ENCODE peak calls at places on chromosomes 4 and X, in nine cellular contexts. Q is cardiac muscle cell; L is Caco-2; Y is BE2C; J is uterus; B is left lung; A is mesenchymal stem cell; S is upper lobe of right lung; R is naive thymus-derived CD4-positive, alpha-beta T cell. C is an unnamed sample. For H3K9me3 and H3K36me3, the result is how much of the 10 kb centered on the place peaks cover.

GRCh38 chr4:61461956-61462355 is 261.8 kb downstream of the ADGRL3 start:
- DNase-seq in Q (no peak), L (no peak), Y (no peak), J (no peak), B (no peak), A (no peak), S (no peak), R (no peak), C (no peak)

GRCh38 chrX:120090208-120090607 is 12.7 kb upstream of the RHOXF2B start:
- DNase-seq in Q (no peak), L (no peak), Y (no peak), J (no peak), B (no peak), A (no peak), S (no peak), R (no peak), C (no peak)

GRCh38 chrX:106894392-106894909 is 8.7 kb downstream of the RIPPLY1 start:
- DNase-seq in Q (peak), L (peak), Y (peak), J (peak), B (no peak), A (peak), S (no peak), R (peak), C (peak)

GRCh38 chr4:95798727-95799126 is 41.2 kb upstream of the PDHA2 start:
- DNase-seq in Q (no peak), L (no peak), Y (no peak), J (no peak), B (no peak), A (no peak), S (no peak), R (no peak), C (no peak)

GRCh38 chr4:16682996-16683395 is 215.4 kb downstream of the LDB2 start:
- DNase-seq in Q (peak), L (no peak), Y (no peak), J (no peak), B (no peak), A (peak), S (no peak), R (no peak), C (no peak)

GRCh38 chrX:74118503-74118902 is 185.5 kb upstream of the ZCCHC13 start:
- DNase-seq in Q (no peak), L (peak), Y (no peak), J (no peak), B (no peak), A (no peak), S (no peak), R (no peak), C (no peak)

GRCh38 chrX:153739754-153740486 is 15.3 kb downstream of the ABCD1 start:
- DNase-seq in Q (no peak), L (no peak), Y (no peak), J (no peak), B (no peak), A (no peak), S (no peak), R (peak), C (no peak)

GRCh38 chrX:110985470-110985869 is 110.5 kb upstream of the PAK3 start:
- DNase-seq in Q (no peak), L (no peak), Y (no peak), J (no peak), B (no peak), A (no peak), S (no peak), R (no peak), C (no peak)

GRCh38 chr4:26648260-26648659 is 64.4 kb downstream of the TBC1D19 start:
- DNase-seq in Q (no peak), L (peak), Y (no peak), J (no peak), B (no peak), A (no peak), S (no peak), R (no peak), C (no peak)

GRCh38 chrX:20361890-20362262 is 95.2 kb upstream of the RPS6KA3 start:
- DNase-seq in Q (peak), L (peak), Y (no peak), J (no peak), B (no peak), A (peak), S (no peak), R (no peak), C (no peak)

GRCh38 chrX:27435031-27435430 is 28.1 kb downstream of the PPP4R3C start:
- DNase-seq in Q (no peak), L (no peak), Y (no peak), J (no peak), B (no peak), A (no peak), S (no peak), R (no peak), C (no peak)

GRCh38 chrX:2193273-2193592 is 307.5 kb downstream of the DHRSX start:
- DNase-seq in Q (no peak), L (no peak), Y (no peak), J (no peak), B (no peak), A (no peak), S (no peak), R (no peak), C (no peak)

GRCh38 chr4:99202094-99202493 is 17.0 kb downstream of the ADH6 start:
- DNase-seq in Q (no peak), L (no peak), Y (no peak), J (no peak), B (no peak), A (no peak), S (no peak), R (no peak), C (no peak)

GRCh38 chr4:1246901-1247810 is 1.8 kb downstream of the CTBP1 start:
- DNase-seq in Q (no peak), L (no peak), Y (peak), J (peak), B (peak), A (no peak), S (peak), R (peak), C (no peak)

GRCh38 chrX:48957477-48957826 is at the start of gene OTUD5:
- DNase-seq in Q (no peak), L (no peak), Y (peak), J (peak), B (peak), A (no peak), S (peak), R (no peak), C (peak)

GRCh38 chr4:30553721-30554120 is 166.4 kb upstream of the PCDH7 start:
- DNase-seq in Q (peak), L (peak), Y (no peak), J (no peak), B (no peak), A (peak), S (no peak), R (no peak), C (no peak)

GRCh38 chr4:48375651-48376291 is 34.4 kb downstream of the SLAIN2 start:
- DNase-seq in Q (peak), L (peak), Y (no peak), J (no peak), B (no peak), A (peak), S (no peak), R (no peak), C (peak)

GRCh38 chr4:111066887-111067286 is 444.0 kb upstream of the PITX2 start:
- DNase-seq in Q (no peak), L (no peak), Y (no peak), J (no peak), B (no peak), A (peak), S (no peak), R (no peak), C (peak)

GRCh38 chr4:78336093-78336943 is 215.3 kb upstream of the ANXA3 start:
- DNase-seq in Q (peak), L (peak), Y (peak), J (no peak), B (no peak), A (peak), S (no peak), R (no peak), C (no peak)

GRCh38 chrX:63658920-63659319 is 126.1 kb downstream of the ARHGEF9 start:
- DNase-seq in Q (peak), L (no peak), Y (no peak), J (no peak), B (no peak), A (peak), S (no peak), R (no peak), C (no peak)

GRCh38 chr4:19693949-19694597 is 557.6 kb upstream of the SLIT2 start:
- DNase-seq in Q (peak), L (no peak), Y (no peak), J (peak), B (no peak), A (no peak), S (no peak), R (no peak), C (no peak)

GRCh38 chr4:158599150-158599549 is 72.5 kb downstream of the C4orf46 start:
- DNase-seq in Q (no peak), L (no peak), Y (no peak), J (no peak), B (no peak), A (no peak), S (no peak), R (no peak), C (peak)

GRCh38 chr4:16114546-16114945 is 30.7 kb upstream of the PROM1 start:
- DNase-seq in Q (no peak), L (no peak), Y (no peak), J (no peak), B (no peak), A (no peak), S (no peak), R (no peak), C (no peak)

GRCh38 chrX:74434336-74434735 is 13.0 kb downstream of the SLC16A2 start:
- DNase-seq in Q (no peak), L (no peak), Y (no peak), J (no peak), B (no peak), A (no peak), S (no peak), R (no peak), C (no peak)

GRCh38 chrX:10514891-10515290 is 105.5 kb downstream of the MID1 start:
- DNase-seq in Q (peak), L (no peak), Y (no peak), J (no peak), B (no peak), A (no peak), S (no peak), R (no peak), C (peak)

GRCh38 chr4:156294577-156294976 is 340.9 kb upstream of the CTSO start:
- DNase-seq in Q (peak), L (peak), Y (no peak), J (no peak), B (no peak), A (peak), S (no peak), R (no peak), C (no peak)

GRCh38 chr4:140105436-140105835 is 48.5 kb downstream of the MAML3 start:
- DNase-seq in Q (no peak), L (no peak), Y (no peak), J (no peak), B (no peak), A (no peak), S (no peak), R (no peak), C (no peak)

GRCh38 chrX:71216446-71216845 is 6.6 kb upstream of the GJB1 start:
- DNase-seq in Q (no peak), L (no peak), Y (no peak), J (no peak), B (no peak), A (no peak), S (no peak), R (no peak), C (no peak)

GRCh38 chr4:54687887-54688841 is 30.4 kb downstream of the KIT start:
- DNase-seq in Q (no peak), L (no peak), Y (no peak), J (no peak), B (no peak), A (no peak), S (no peak), R (no peak), C (no peak)

GRCh38 chrX:121010218-121010617 is 24.7 kb upstream of the CT47A1 start:
- DNase-seq in Q (peak), L (no peak), Y (no peak), J (no peak), B (no peak), A (no peak), S (no peak), R (no peak), C (no peak)

GRCh38 chr4:145839151-145839550 is 99.5 kb downstream of the ZNF827 start:
- DNase-seq in Q (no peak), L (no peak), Y (no peak), J (no peak), B (peak), A (peak), S (no peak), R (no peak), C (no peak)

GRCh38 chr4:25172964-25173917 is 13.0 kb upstream of the SEPSECS start:
- DNase-seq in Q (peak), L (no peak), Y (no peak), J (peak), B (no peak), A (peak), S (no peak), R (no peak), C (peak)

DNA sequence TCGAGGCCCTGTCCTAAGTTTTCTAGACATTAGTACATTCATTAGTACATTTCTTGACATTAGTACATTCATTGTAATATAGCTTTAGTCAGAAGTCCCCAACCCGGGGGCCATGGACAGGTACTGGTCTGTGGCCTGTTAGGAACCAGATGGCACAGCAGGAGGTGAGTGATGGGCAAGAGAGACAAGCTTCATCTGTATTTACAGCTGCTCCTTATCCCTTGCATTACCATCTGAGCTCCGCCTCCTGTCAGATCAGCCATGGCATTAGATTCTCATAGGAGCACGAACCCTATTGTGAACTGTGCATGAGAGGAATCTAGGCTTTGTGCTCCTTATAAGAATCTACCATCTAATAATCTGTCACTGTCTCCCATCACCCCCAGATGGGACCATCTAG is 48.0 kb downstream of the GATB start:
- DNase-seq in Q (no peak), L (no peak), Y (no peak), J (no peak), B (no peak), A (no peak), S (no peak), R (no peak), C (no peak)
- H3K4me3 ChIP-seq in Q (no peak), L (no peak), Y (no peak), J (no peak), B (no peak), A (no peak), S (no peak), R (no peak), C (no peak)

GRCh38 chr4:43089730-43090129 is 197.2 kb downstream of the GRXCR1 start:
- DNase-seq in Q (no peak), L (no peak), Y (no peak), J (no peak), B (no peak), A (no peak), S (no peak), R (no peak), C (peak)
- H3K9me3 ChIP-seq in Q (under half), L (under half), Y (under half), J (under half), B (under half), A (under half), S (under half), R (under half), C (under half)

DNA sequence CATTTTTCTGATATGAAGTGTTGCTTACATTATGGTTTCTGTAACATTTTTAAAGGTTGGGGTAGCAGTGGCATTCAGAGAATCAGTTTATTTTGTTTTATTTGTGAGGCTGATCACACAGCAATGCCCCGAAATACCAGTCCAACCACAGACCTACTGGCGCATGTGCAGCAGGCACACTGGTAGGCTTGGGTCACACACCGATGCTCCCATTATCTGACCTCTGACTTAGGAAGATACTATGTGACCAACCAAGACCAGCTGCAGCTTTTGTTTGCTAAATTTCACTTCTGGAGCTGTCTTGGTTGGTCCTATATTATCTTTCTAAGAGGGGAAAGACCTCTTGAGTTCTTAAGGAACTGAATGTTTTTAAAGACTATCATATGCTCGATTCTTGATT is 18.7 kb downstream of the PGM2 start:
- DNase-seq in Q (no peak), L (no peak), Y (no peak), J (no peak), B (no peak), A (no peak), S (no peak), R (no peak), C (no peak)
- H3K36me3 ChIP-seq in Q (under half), L (under half), Y (under half), J (under half), B (under half), A (under half), S (half or more), R (under half), C (under half)

GRCh38 chr4:119032921-119033685 is 102.5 kb upstream of the MYOZ2 start:
- DNase-seq in Q (no peak), L (no peak), Y (no peak), J (no peak), B (no peak), A (no peak), S (no peak), R (no peak), C (no peak)
- H3K4me3 ChIP-seq in Q (no peak), L (no peak), Y (no peak), J (no peak), B (no peak), A (no peak), S (no peak), R (no peak), C (no peak)

GRCh38 chr4:33407496-33407895 is 2687.3 kb downstream of the PCDH7 start:
- DNase-seq in Q (no peak), L (no peak), Y (no peak), J (no peak), B (no peak), A (no peak), S (no peak), R (no peak), C (no peak)

DNA sequence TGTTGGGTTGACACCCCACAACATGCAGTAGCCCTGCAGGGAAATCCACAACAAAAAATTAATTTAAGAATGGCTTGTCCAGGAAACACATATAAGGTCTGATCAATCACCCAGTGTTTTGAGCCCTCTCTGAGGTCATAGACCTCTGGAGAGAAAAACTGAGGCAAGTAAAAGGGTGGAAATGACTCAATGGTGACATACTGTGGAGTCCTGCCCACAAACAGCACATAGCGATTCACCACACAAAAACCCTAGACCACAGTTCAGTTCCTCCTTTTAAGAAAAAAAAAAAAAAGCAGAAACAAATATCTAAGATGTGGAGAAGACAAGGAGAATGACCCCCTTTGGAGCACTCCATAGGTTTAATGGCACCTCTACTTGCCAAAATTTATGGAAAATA is 2691.0 kb downstream of the PCDH7 start:
- DNase-seq in Q (peak), L (no peak), Y (no peak), J (no peak), B (no peak), A (no peak), S (no peak), R (no peak), C (no peak)
- H3K9me3 ChIP-seq in Q (under half), L (under half), Y (under half), J (under half), B (under half), A (under half), S (under half), R (under half), C (under half)

DNA sequence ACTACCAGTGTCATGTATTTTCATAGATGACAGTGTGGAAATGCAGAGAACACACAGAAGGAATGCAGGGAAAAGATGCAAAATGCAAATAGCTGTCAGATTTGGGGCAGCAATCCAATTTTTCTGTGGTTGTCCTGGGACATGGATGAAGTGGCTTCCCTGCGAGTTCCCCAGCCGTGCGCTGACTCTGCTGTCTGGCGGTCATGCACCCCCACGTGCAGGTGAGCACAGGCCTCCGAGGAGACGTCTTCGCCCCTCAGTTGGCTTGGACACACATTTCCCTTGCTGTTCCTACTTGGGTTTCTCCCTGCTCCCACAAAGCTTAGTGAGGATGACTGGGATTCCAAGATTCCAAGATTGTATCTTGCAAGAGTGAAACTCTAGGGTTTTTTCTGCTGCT is 24.4 kb downstream of the BLOC1S4 start:
- DNase-seq in Q (no peak), L (no peak), Y (no peak), J (no peak), B (peak), A (no peak), S (peak), R (no peak), C (no peak)
- H3K36me3 ChIP-seq in Q (under half), L (under half), Y (under half), J (under half), B (under half), A (under half), S (under half), R (under half), C (under half)

DNA sequence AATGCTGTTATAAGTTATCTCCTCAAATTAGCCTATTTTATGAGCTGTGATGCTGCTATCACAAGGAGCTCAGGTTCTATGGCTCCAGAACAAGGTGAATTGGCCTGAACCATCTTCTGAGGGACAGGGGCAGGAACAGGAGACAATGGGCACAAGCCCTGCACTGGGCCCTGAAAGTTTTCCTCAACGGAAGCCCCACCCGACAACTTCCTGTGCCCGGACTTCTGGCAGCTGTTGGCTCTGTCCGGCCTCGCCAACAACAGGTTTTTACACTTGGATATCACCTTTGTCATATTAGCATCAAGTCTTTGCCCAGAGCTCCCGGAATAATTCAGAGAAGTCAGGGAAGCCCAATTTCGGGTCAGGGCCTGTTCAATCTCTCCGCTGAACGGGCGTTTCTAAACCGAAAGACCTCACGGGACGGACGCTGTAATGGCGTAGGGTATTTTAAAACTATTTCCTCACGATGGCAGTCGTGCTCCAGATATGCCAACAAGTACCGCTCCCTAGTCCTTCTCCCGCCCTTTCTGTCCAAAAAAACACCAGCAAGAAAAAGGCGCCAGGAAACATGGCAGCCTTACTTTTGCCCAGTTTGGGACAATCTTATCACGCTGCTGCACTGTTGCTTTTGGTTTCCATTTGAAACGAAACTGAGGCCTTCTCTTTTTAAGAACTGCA is 201.0 kb upstream of the STK26 start:
- DNase-seq in Q (no peak), L (no peak), Y (no peak), J (peak), B (no peak), A (no peak), S (no peak), R (peak), C (no peak)
- H3K4me3 ChIP-seq in Q (no peak), L (no peak), Y (no peak), J (peak), B (no peak), A (no peak), S (no peak), R (no peak), C (no peak)

GRCh38 chr4:166377578-166377977 is 504.5 kb downstream of the TLL1 start:
- DNase-seq in Q (no peak), L (no peak), Y (no peak), J (no peak), B (no peak), A (no peak), S (no peak), R (no peak), C (no peak)
- H3K9me3 ChIP-seq in Q (under half), L (under half), Y (under half), J (under half), B (under half), A (under half), S (under half), R (under half), C (under half)

DNA sequence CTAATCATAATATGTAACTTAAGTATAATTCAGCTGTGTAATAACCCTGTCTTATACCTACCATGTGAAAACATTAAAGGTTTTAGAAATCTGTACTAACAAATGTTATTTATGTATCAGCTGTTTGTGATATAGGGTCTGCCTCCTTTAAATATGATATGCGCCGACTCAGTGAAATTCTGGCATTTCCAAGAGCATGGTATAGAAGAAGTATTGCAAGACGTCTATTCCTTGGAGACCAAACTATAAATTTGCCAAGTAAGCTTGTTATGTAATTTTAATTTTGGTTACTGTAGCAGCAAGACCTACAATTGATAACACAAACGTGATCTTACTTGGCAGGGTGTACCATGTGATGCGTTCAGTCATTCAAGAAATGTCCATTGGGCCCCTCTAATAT is 32.3 kb upstream of the ADAD1 start:
- DNase-seq in Q (no peak), L (no peak), Y (no peak), J (no peak), B (no peak), A (no peak), S (no peak), R (no peak), C (no peak)
- H3K36me3 ChIP-seq in Q (half or more), L (under half), Y (under half), J (under half), B (under half), A (half or more), S (half or more), R (under half), C (under half)